ENCODE peak calls at places on chromosomes 11 and 22, in nine cellular contexts. A is CD4-positive, CD25-positive, alpha-beta regulatory T cell; P is activated CD8-positive, alpha-beta T cell treated with anti-CD3 and anti-CD28 coated beads, Interleukin-2, amount 10 ng/mL, durations not matched to agents 7 days and 5 days; Y is T-helper 17 cell; U is right cardiac atrium; V is Right ventricle myocardium inferior; D is activated T-cell treated with anti-CD3 and anti-CD28 coated beads, Interleukin-2, amount 50 U/mL, for 4 hours; Z is T-cell; R is upper lobe of left lung. J is an unnamed sample.

GRCh38 chr22:36010913-36011312 is 17.7 kb downstream of the RBFOX2 start:
- ATAC-seq in P (no peak), A (no peak), Z (no peak), Y (no peak), D (no peak), R (peak), V (peak), U (peak), J (peak)

GRCh38 chr11:63243533-63243932 is at the start of gene SLC22A25:
- ATAC-seq in Z (no peak), D (no peak), R (no peak), P (no peak), V (no peak), A (no peak), Y (no peak), U (no peak), J (no peak)

GRCh38 chr11:114398303-114398920 is 1.9 kb downstream of the C11orf71 start:
- ATAC-seq in P (no peak), V (no peak), D (no peak), U (no peak), Z (no peak), A (no peak), Y (no peak), R (no peak), J (no peak)

GRCh38 chr11:134543144-134544044 is 131.4 kb upstream of the B3GAT1 start:
- ATAC-seq in D (no peak), A (no peak), Y (no peak), Z (no peak), P (no peak), V (no peak), R (no peak), U (no peak), J (no peak)

GRCh38 chr22:38313384-38313955 is 3.8 kb downstream of the CSNK1E start:
- ATAC-seq in R (no peak), A (no peak), P (no peak), Z (no peak), U (peak), Y (no peak), D (no peak), V (peak), J (peak)

GRCh38 chr11:73140213-73141030 is 1.7 kb downstream of the FCHSD2 start:
- ATAC-seq in A (no peak), R (no peak), Y (no peak), V (no peak), U (no peak), D (no peak), Z (no peak), P (no peak), J (no peak)

GRCh38 chr11:96044747-96045146 is 120.8 kb upstream of the MTMR2 start:
- ATAC-seq in Y (no peak), R (no peak), U (no peak), D (peak), Z (no peak), P (no peak), A (no peak), V (no peak), J (no peak)

GRCh38 chr11:64653388-64653973 is 62.5 kb downstream of the SLC22A12 start:
- ATAC-seq in R (no peak), V (no peak), Z (no peak), U (no peak), A (no peak), Y (no peak), P (no peak), D (no peak), J (no peak)

GRCh38 chr22:42604403-42604802 is 10.3 kb downstream of the POLDIP3 start:
- ATAC-seq in D (no peak), A (no peak), R (peak), Z (no peak), P (no peak), V (peak), Y (no peak), U (peak), J (no peak)

GRCh38 chr22:36871669-36872081 is 10.9 kb downstream of the NCF4 start:
- ATAC-seq in Z (no peak), R (no peak), D (no peak), A (no peak), P (no peak), V (no peak), U (no peak), Y (no peak), J (no peak)